ENCODE peak calls at places on chromosome 7, in six cellular contexts. I is endothelial cell, D is GM06990, P is heart right ventricle, E is colonic mucosa, X is foreskin fibroblast. N is an unnamed sample.

GRCh38 chr7:52689912-52690311 is 345.5 kb upstream of the POM121L12 start:
- DNase-seq in I (no peak), D (no peak), P (no peak), E (no peak), X (no peak), N (no peak)

GRCh38 chr7:37062460-37062859 is 338.2 kb upstream of the AOAH start:
- DNase-seq in I (no peak), D (no peak), P (no peak), E (no peak), X (no peak), N (no peak)

GRCh38 chr7:158975526-158976467 is 119.4 kb downstream of the DYNC2I1 start:
- DNase-seq in I (no peak), D (no peak), P (no peak), E (no peak), X (no peak), N (no peak)

GRCh38 chr7:156942708-156943090 is 6.8 kb upstream of the NOM1 start:
- DNase-seq in I (no peak), D (no peak), P (no peak), E (no peak), X (peak; percentile 13), N (no peak)

GRCh38 chr7:158369290-158369689 is 218.3 kb downstream of the PTPRN2 start:
- DNase-seq in I (no peak), D (no peak), P (no peak), E (no peak), X (no peak), N (no peak)

GRCh38 chr7:36078816-36079360 is 74.2 kb upstream of the EEPD1 start:
- DNase-seq in I (no peak), D (no peak), P (no peak), E (no peak), X (no peak), N (no peak)

GRCh38 chr7:68929712-68930395 is 668.4 kb upstream of the AUTS2 start:
- DNase-seq in I (no peak), D (no peak), P (no peak), E (no peak), X (no peak), N (no peak)

GRCh38 chr7:120272261-120272895 is 597 bp upstream of the KCND2 start:
- DNase-seq in I (no peak), D (peak; percentile 19), P (no peak), E (no peak), X (peak; percentile 56), N (peak; percentile 71)

GRCh38 chr7:157037635-157038034 is 27.2 kb upstream of the MNX1 start:
- DNase-seq in I (no peak), D (no peak), P (no peak), E (no peak), X (no peak), N (no peak)

GRCh38 chr7:340200-340937 is 50.4 kb downstream of the FOXL3 start:
- DNase-seq in I (no peak), D (no peak), P (peak; percentile 7), E (no peak), X (no peak), N (no peak)

GRCh38 chr7:340979-341694 is 51.2 kb downstream of the FOXL3 start:
- DNase-seq in I (no peak), D (no peak), P (peak; percentile 4), E (no peak), X (no peak), N (no peak)

GRCh38 chr7:342681-343216 is 52.8 kb downstream of the FOXL3 start:
- DNase-seq in I (no peak), D (no peak), P (peak; percentile 4), E (no peak), X (no peak), N (no peak)

GRCh38 chr7:343227-343822 is 53.4 kb downstream of the FOXL3 start:
- DNase-seq in I (no peak), D (no peak), P (peak; percentile 2), E (no peak), X (no peak), N (no peak)

DNA sequence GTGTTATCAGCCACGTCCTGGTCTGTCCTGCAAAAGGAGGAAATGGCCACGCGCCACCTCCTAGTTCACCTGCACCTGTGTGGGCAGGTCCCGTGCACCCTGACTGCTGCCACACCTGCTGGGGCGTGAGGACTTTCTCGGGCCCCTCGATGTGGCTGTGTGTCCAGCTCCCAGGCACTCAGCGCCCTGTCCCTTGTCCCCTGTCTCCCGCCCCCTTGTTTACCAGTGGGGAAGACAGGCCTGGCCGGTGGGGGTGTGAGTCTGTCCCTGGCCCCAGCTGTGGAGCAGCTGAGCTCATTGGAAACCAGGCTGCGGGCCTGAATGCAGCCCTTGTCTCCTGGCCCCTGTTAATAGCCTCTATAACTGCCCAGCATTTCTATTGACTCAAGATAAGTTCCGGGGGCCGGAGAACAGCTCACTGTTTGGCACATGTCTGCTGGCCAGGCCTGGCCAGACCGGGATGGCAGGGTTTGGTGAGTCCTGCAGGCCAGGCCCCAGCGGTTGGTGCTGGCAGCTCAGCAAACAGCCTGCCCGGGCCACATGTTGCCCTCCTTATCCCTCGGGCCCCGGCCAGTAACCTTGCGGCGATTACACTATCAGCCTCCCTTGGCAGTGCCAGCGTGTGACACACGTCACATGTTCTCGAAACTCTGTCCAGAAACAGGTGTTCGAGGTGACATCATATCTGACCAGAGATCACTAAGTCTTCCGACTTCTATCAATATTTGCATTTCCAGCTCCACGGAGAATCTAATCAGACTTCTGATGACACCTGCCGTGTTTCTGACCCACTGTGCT is 52.1 kb downstream of the FOXL3 start:
- DNase-seq in I (no peak), D (no peak), P (peak; percentile 57), E (peak; percentile 70), X (no peak), N (no peak)
- TF ChIP-seq CTCF in I (no peak), D (no peak), P (no peak), E (no peak), X (no peak), N (no peak)

DNA sequence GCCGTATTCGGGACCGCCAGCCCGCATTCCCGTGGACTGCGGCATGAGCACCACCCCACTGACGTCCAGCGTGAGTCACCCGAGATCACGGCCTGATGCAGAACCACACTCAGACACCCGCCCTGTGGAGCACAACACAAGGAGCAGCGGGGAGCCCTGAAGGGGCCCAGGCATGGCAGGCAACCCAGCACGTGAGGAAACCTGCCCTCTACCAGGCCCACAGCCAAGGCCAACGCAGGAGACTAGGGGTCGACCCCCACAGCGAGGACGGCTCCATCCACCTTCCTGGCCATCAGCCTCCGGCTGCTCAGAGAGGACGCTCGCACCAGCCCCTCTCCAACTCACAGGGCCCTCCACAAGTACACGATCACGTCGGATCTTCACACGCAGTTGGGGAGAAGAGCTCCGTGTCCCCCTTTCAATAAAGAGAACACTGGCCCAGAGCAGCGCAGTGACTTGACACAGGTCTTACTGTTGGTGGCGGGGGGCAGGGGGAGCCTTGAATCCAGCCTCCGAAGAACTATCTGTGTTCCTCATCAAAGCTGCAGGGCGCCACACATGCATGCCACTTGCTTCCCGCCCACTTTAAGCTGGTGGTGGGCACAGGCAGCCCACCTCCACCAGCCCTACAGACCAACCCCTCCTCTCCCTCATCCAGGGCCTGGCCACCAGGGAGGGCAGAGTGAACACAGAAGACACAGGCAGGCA is 22.0 kb downstream of the MAD1L1 start:
- DNase-seq in I (no peak), D (no peak), P (no peak), E (no peak), X (no peak), N (no peak)
- TF ChIP-seq CTCF in I (no peak), D (no peak), P (no peak), E (no peak), X (no peak), N (no peak)

GRCh38 chr7:74256446-74257408 is 2.5 kb upstream of the RFC2 start:
- DNase-seq in I (no peak), D (no peak), P (no peak), E (no peak), X (peak; percentile 85), N (peak; percentile 2)

GRCh38 chr7:74252893-74253292 is 1.3 kb downstream of the RFC2 start:
- DNase-seq in I (no peak), D (no peak), P (no peak), E (peak; percentile 66), X (no peak), N (peak; percentile 11)

GRCh38 chr7:74253331-74253730 is 868 bp downstream of the RFC2 start:
- DNase-seq in I (no peak), D (no peak), P (no peak), E (no peak), X (no peak), N (no peak)

GRCh38 chr7:74254858-74255379 is 720 bp upstream of the RFC2 start:
- DNase-seq in I (no peak), D (no peak), P (no peak), E (no peak), X (no peak), N (no peak)

DNA sequence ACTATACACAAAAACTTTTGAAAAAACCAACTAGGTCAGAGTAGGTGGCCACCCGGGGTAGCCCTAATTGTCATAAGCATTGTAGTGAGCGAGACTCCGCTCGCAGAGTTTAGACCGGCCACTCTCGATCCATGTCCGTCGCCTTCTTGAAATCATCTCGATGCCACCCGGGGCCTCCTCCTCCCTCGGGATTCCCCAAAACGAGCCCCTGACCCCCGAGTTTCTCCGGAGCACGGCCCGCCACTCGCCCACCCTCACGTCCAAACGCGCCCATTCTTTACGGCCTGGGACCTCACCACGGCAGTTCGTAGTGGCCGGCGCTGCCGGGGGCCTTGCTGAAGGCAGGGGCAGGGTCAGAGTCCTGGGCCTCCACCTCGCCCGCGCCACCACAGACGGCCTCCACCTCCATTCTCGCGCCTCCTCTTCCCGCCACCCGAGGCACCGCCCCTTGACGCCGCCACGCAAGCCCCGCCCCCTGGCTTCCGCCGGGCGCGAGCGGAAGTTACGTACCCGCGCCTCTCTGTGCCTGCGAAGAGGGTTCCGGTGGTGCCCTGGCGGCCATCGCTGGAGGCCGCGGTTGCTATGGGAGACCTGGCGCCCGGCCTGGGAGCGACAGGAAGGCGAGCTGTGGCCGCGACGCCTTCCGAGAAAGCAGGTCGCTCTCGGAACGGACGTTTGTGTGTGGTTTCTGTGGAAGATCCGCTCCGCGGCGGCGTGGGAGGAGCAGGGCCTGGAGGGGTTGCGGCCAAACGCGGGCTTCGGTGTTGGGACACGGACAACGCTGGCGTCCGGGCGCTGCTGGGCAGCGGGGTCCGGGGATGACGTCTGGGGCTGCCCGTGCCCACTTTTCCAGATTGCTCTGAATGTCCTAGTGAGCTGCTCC is at the start of gene RFC2:
- DNase-seq in I (peak; percentile 99), D (peak; percentile 99), P (peak; percentile 98), E (peak; percentile 98), X (peak; percentile 99), N (peak; percentile 99)
- TF ChIP-seq CTCF in I (peak; percentile 35), D (no peak), P (peak; percentile 43), E (no peak), X (peak; percentile 3), N (no peak)

GRCh38 chr7:67636363-67637355 is 640.0 kb downstream of the TYW1 start:
- DNase-seq in I (no peak), D (no peak), P (no peak), E (no peak), X (no peak), N (no peak)
- TF ChIP-seq CTCF in I (no peak), D (no peak), P (no peak), E (no peak), X (no peak), N (no peak)

DNA sequence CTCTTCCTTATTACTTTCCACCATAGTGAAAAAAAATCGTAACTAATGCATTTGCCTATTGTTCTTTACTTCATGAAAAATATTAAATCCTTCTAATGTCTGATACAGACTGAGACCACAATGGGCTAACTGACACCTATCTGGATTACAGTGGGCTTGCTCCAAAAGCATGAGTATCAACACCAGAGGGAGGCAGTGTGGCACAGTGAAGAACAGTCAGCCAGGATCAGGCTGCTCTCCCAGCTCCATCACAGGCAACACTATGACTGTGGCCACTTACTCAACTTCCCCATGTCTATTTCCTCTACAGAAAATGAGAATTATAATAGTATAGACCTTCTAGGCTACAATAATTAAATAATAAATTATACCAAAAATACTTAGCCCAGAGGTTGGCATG is 97.2 kb downstream of the SLC25A13 start:
- DNase-seq in I (peak; percentile 42), D (no peak), P (no peak), E (no peak), X (no peak), N (peak; percentile 23)
- TF ChIP-seq CTCF in I (no peak), D (peak; percentile 25), P (no peak), E (no peak), X (no peak), N (no peak)

GRCh38 chr7:15007507-15007906 is 105.0 kb upstream of the DGKB start:
- DNase-seq in I (peak; percentile 18), D (no peak), P (no peak), E (no peak), X (peak; percentile 16), N (no peak)
- TF ChIP-seq CTCF in I (no peak), D (peak; percentile 39), P (no peak), E (no peak), X (peak; percentile 41), N (no peak)

N was measured in GM13976.